ENCODE peak calls at places on chromosome 9, in six cellular contexts. S is H54, A is spleen, Q is uterus, J is tibial nerve, W is upper lobe of left lung. F is an unnamed sample.

GRCh38 chr9:83199240-83199639 is 136.3 kb upstream of the RASEF start:
- DNase-seq in Q (no peak), J (no peak), S (peak), A (no peak), W (no peak), F (peak)

GRCh38 chr9:114688892-114689291 is 6.9 kb upstream of the TEX48 start:
- DNase-seq in Q (no peak), W (no peak), A (no peak), J (no peak), S (no peak), F (no peak)

GRCh38 chr9:117772960-117773359 is 68.8 kb downstream of the TLR4 start:
- DNase-seq in Q (no peak), A (no peak), W (no peak), S (peak), J (no peak), F (no peak)

GRCh38 chr9:84851935-84852585 is 182.5 kb downstream of the NTRK2 start:
- DNase-seq in Q (peak), J (peak), A (no peak), W (no peak), S (peak), F (no peak)

GRCh38 chr9:13274901-13275641 is 4.4 kb downstream of the MPDZ start:
- DNase-seq in W (no peak), J (no peak), Q (no peak), A (no peak), S (no peak), F (no peak)

GRCh38 chr9:137150485-137151060 is 11.6 kb downstream of the GRIN1 start:
- DNase-seq in W (peak), J (no peak), Q (no peak), S (peak), A (no peak), F (no peak)

GRCh38 chr9:76835571-76836283 is 70.2 kb downstream of the PRUNE2 start:
- DNase-seq in A (no peak), S (peak), J (no peak), Q (peak), W (no peak), F (no peak)

GRCh38 chr9:19922476-19923118 is 133.8 kb upstream of the SLC24A2 start:
- DNase-seq in W (no peak), Q (peak), A (no peak), J (no peak), S (peak), F (no peak)

GRCh38 chr9:83477120-83477519 is 61.1 kb downstream of the FRMD3 start:
- DNase-seq in W (no peak), Q (no peak), J (no peak), S (no peak), A (no peak), F (no peak)

GRCh38 chr9:136835932-136836901 is 6.1 kb upstream of the AJM1 start:
- DNase-seq in S (no peak), W (no peak), J (no peak), A (peak), Q (no peak), F (no peak)

GRCh38 chr9:36450110-36450732 is 50.2 kb upstream of the RNF38 start:
- DNase-seq in S (no peak), A (no peak), J (no peak), W (no peak), Q (no peak), F (no peak)

GRCh38 chr9:70046274-70047070 is 2.8 kb downstream of the MAMDC2 start:
- DNase-seq in J (no peak), W (peak), S (no peak), Q (peak), A (no peak), F (no peak)

GRCh38 chr9:85743290-85744128 is 1.8 kb upstream of the AGTPBP1 start:
- DNase-seq in A (peak), J (no peak), S (peak), W (peak), Q (no peak), F (no peak)

GRCh38 chr9:106969696-106970095 is 106.7 kb downstream of the ZNF462 start:
- DNase-seq in Q (no peak), S (no peak), W (no peak), A (no peak), J (no peak), F (no peak)

GRCh38 chr9:137490532-137491186 is 31.5 kb upstream of the NSMF start:
- DNase-seq in Q (no peak), A (no peak), W (no peak), J (no peak), S (no peak), F (no peak)

GRCh38 chr9:35110327-35110758 is 5.3 kb downstream of the ATOSB start:
- DNase-seq in A (no peak), J (no peak), Q (no peak), W (no peak), S (peak), F (no peak)

GRCh38 chr9:88387035-88387732 is 1.1 kb upstream of the SPIN1 start:
- DNase-seq in A (peak), W (peak), S (no peak), J (no peak), Q (no peak), F (no peak)

GRCh38 chr9:126756238-126756637 is 48.6 kb upstream of the ZBTB43 start:
- DNase-seq in W (no peak), J (no peak), S (no peak), A (no peak), Q (no peak), F (no peak)

GRCh38 chr9:127703289-127703946 is 3.4 kb upstream of the CFAP157 start:
- DNase-seq in A (no peak), J (no peak), Q (no peak), W (no peak), S (no peak), F (no peak)

GRCh38 chr9:30943446-30944232 is 1440.8 kb upstream of the ACO1 start:
- DNase-seq in J (no peak), Q (no peak), W (no peak), S (no peak), A (peak), F (no peak)

GRCh38 chr9:25964239-25964638 is 286.0 kb upstream of the TUSC1 start:
- DNase-seq in S (peak), W (peak), Q (no peak), A (no peak), J (no peak), F (no peak)

GRCh38 chr9:21831841-21832509 is 29.5 kb downstream of the MTAP start:
- DNase-seq in A (no peak), J (no peak), W (peak), Q (no peak), S (no peak), F (no peak)

GRCh38 chr9:31799953-31800609 is 584.4 kb upstream of the ACO1 start:
- DNase-seq in A (no peak), J (no peak), W (no peak), Q (no peak), S (no peak), F (no peak)

GRCh38 chr9:100505564-100506159 is 32.7 kb downstream of the TMEFF1 start:
- DNase-seq in J (no peak), W (peak), A (peak), Q (peak), S (peak), F (no peak)

GRCh38 chr9:33378121-33378795 is 24.1 kb downstream of the AQP7 start:
- DNase-seq in S (no peak), W (no peak), Q (no peak), A (no peak), J (no peak), F (no peak)

GRCh38 chr9:77708416-77708815 is 60.3 kb upstream of the GNA14 start:
- DNase-seq in A (no peak), W (no peak), Q (no peak), J (no peak), S (no peak), F (no peak)

GRCh38 chr9:127178646-127179632 is 56.5 kb upstream of the ANGPTL2 start:
- DNase-seq in W (no peak), S (no peak), J (no peak), A (peak), Q (peak), F (peak)

GRCh38 chr9:137077758-137078693 is 709 bp downstream of the UAP1L1 start:
- DNase-seq in J (no peak), A (peak), S (no peak), W (peak), Q (no peak), F (no peak)

GRCh38 chr9:103485138-103485537 is 490.0 kb downstream of the CYLC2 start:
- DNase-seq in A (no peak), Q (no peak), S (no peak), W (no peak), J (no peak), F (no peak)
- TF ChIP-seq POLR2A in A (no peak), Q (no peak), S (no peak), W (no peak), J (no peak), F (no peak)

GRCh38 chr9:120875954-120876841 is 790 bp downstream of the PHF19 start:
- DNase-seq in S (peak), J (peak), W (peak), A (peak), Q (peak), F (peak)
- TF ChIP-seq POLR2A in S (peak), J (peak), W (no peak), A (no peak), Q (peak), F (peak)

DNA sequence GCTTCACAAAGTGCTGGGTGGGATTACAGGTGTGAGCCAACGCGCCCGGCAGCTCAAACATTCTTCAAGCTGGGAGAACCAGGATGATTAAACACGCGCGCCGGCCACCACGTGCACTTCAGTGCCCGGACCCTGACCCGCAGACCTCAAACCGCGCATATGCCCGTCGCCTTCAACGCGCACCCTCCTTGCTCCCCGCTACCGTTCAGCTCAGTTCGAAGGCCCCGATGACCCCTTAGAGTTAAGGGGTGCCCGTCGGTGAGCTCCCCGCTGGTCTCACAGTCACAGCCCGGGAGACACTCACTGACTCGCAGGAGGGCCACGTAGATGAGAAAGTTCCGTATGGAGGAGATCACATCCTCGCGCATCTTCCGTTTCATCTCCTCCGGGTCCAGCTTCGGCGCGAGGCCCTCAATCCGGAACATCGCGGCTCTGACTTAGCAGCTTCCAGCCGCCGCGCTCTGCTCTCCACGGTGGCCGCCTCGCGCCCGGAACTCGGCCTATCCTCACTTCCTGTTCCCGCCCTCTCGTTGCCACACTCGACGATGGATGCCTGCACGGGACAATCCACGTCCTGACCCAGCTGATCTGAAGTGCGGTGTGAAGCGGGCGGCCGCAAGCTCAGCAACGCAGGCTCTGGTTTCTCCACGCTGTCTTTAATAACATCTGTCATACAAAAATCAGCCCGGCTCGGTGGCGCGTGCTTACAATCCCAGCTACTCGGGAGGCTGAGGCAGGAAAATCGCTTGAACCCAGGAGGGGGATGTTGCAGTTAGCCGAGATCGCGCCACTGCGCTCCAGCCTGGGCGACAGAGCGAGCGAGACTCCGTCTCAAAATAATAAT is at the start of gene TOMM5:
- DNase-seq in A (peak), J (peak), S (peak), Q (peak), W (peak), F (peak)
- TF ChIP-seq POLR2A in A (no peak), J (peak), S (peak), Q (peak), W (peak), F (peak)

DNA sequence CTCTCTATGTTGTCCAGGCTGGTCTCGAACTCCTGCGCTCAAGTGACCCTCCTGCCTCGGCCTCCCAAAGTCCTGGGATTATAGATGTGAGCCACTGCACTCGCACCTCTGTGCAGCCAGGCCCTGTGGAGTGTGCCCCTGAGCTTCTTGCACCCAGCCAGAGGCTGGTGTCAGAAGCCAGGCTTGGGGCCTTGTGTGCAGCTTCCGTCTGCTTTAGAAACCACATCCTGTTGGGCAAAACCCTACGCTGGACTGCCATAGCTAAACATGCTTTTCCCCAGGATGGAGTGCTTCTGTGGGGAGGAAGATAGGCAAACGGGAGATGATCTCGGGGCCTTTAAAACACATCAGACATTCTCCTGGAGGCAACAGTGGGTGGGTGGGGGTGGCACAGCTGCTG is 40.1 kb downstream of the PRRT1B start:
- DNase-seq in A (peak), W (peak), Q (peak), J (no peak), S (no peak), F (no peak)
- TF ChIP-seq POLR2A in A (no peak), W (no peak), Q (no peak), J (no peak), S (no peak), F (no peak)

GRCh38 chr9:95505676-95506437 is 10.9 kb downstream of the PTCH1 start:
- DNase-seq in S (peak), W (no peak), Q (peak), J (no peak), A (no peak), F (peak)
- TF ChIP-seq POLR2A in S (no peak), W (no peak), Q (peak), J (no peak), A (no peak), F (no peak)

F was measured in ovary.